ENCODE peak calls at places on chromosomes 16 and 17, in four cellular contexts. One of them, this sample, is unnamed. For H3K36me3, the result is how much of the 10 kb centered on the place peaks cover.

GRCh38 chr17:8711291-8711690 is 33.3 kb downstream of the CCDC42 start:
- DNase-seq in mammary epithelial cell: no peak
- DNase-seq in BJ: no peak
- DNase-seq in CD8-positive, alpha-beta T cell: no peak
- DNase-seq in this sample: no peak

GRCh38 chr17:38742431-38743308 is 5.5 kb downstream of the PCGF2 start:
- DNase-seq in mammary epithelial cell: peak
- DNase-seq in BJ: peak
- DNase-seq in CD8-positive, alpha-beta T cell: no peak
- DNase-seq in this sample: no peak

GRCh38 chr17:58303981-58304734 is 23.4 kb upstream of the MPO start:
- DNase-seq in mammary epithelial cell: peak
- DNase-seq in BJ: no peak
- DNase-seq in CD8-positive, alpha-beta T cell: peak
- DNase-seq in this sample: peak

GRCh38 chr17:20703781-20704180 is 124.3 kb downstream of the CDRT15L2 start:
- DNase-seq in mammary epithelial cell: no peak
- DNase-seq in BJ: no peak
- DNase-seq in CD8-positive, alpha-beta T cell: no peak
- DNase-seq in this sample: no peak

GRCh38 chr17:11909348-11909747 is 87.9 kb downstream of the ZNF18 start:
- DNase-seq in mammary epithelial cell: no peak
- DNase-seq in BJ: no peak
- DNase-seq in CD8-positive, alpha-beta T cell: no peak
- DNase-seq in this sample: no peak

GRCh38 chr16:47366228-47366627 is 94.6 kb downstream of the ITFG1 start:
- DNase-seq in mammary epithelial cell: no peak
- DNase-seq in BJ: no peak
- DNase-seq in CD8-positive, alpha-beta T cell: no peak
- DNase-seq in this sample: no peak

GRCh38 chr17:1966274-1967086 is 58.7 kb downstream of the RTN4RL1 start:
- DNase-seq in mammary epithelial cell: no peak
- DNase-seq in BJ: no peak
- DNase-seq in CD8-positive, alpha-beta T cell: no peak
- DNase-seq in this sample: no peak

GRCh38 chr16:55898592-55898991 is 23.4 kb upstream of the CES5A start:
- DNase-seq in mammary epithelial cell: no peak
- DNase-seq in BJ: no peak
- DNase-seq in CD8-positive, alpha-beta T cell: no peak
- DNase-seq in this sample: no peak

GRCh38 chr16:11151156-11151904 is 104.7 kb downstream of the SOCS1 start:
- DNase-seq in mammary epithelial cell: no peak
- DNase-seq in BJ: no peak
- DNase-seq in CD8-positive, alpha-beta T cell: no peak
- DNase-seq in this sample: no peak

GRCh38 chr17:2416010-2416734 is 15.3 kb upstream of the MNT start:
- DNase-seq in mammary epithelial cell: peak
- DNase-seq in BJ: peak
- DNase-seq in CD8-positive, alpha-beta T cell: peak
- DNase-seq in this sample: peak

GRCh38 chr16:80670170-80670865 is 129.5 kb downstream of the DYNLRB2 start:
- DNase-seq in mammary epithelial cell: no peak
- DNase-seq in BJ: no peak
- DNase-seq in CD8-positive, alpha-beta T cell: no peak
- DNase-seq in this sample: no peak

GRCh38 chr17:27569257-27569722 is 61.7 kb upstream of the LGALS9 start:
- DNase-seq in mammary epithelial cell: no peak
- DNase-seq in BJ: no peak
- DNase-seq in CD8-positive, alpha-beta T cell: peak
- DNase-seq in this sample: peak

GRCh38 chr16:86884256-86884655 is 305.9 kb downstream of the FOXL1 start:
- DNase-seq in mammary epithelial cell: no peak
- DNase-seq in BJ: no peak
- DNase-seq in CD8-positive, alpha-beta T cell: no peak
- DNase-seq in this sample: no peak

GRCh38 chr16:88796278-88796677 is 7.3 kb upstream of the CDT1 start:
- DNase-seq in mammary epithelial cell: no peak
- DNase-seq in BJ: no peak
- DNase-seq in CD8-positive, alpha-beta T cell: no peak
- DNase-seq in this sample: no peak

GRCh38 chr16:8323153-8323552 is 267.2 kb downstream of the TMEM114 start:
- DNase-seq in mammary epithelial cell: no peak
- DNase-seq in BJ: no peak
- DNase-seq in CD8-positive, alpha-beta T cell: no peak
- DNase-seq in this sample: no peak

GRCh38 chr16:29985271-29985811 is 10.1 kb downstream of the HIRIP3 start:
- DNase-seq in mammary epithelial cell: no peak
- DNase-seq in BJ: no peak
- DNase-seq in CD8-positive, alpha-beta T cell: no peak
- DNase-seq in this sample: no peak

GRCh38 chr17:41008811-41009210 is at the start of gene KRTAP3-1:
- DNase-seq in mammary epithelial cell: no peak
- DNase-seq in BJ: no peak
- DNase-seq in CD8-positive, alpha-beta T cell: no peak
- DNase-seq in this sample: no peak

GRCh38 chr17:69954241-69954933 is 120.6 kb upstream of the KCNJ16 start:
- DNase-seq in mammary epithelial cell: peak
- DNase-seq in BJ: no peak
- DNase-seq in CD8-positive, alpha-beta T cell: no peak
- DNase-seq in this sample: no peak

GRCh38 chr16:55056585-55057520 is 126.2 kb downstream of the IRX5 start:
- DNase-seq in mammary epithelial cell: no peak
- DNase-seq in BJ: no peak
- DNase-seq in CD8-positive, alpha-beta T cell: no peak
- DNase-seq in this sample: no peak

GRCh38 chr16:30447512-30448226 is 2.0 kb upstream of the SEPHS2 start:
- DNase-seq in mammary epithelial cell: no peak
- DNase-seq in BJ: no peak
- DNase-seq in CD8-positive, alpha-beta T cell: no peak
- DNase-seq in this sample: no peak

GRCh38 chr16:12646490-12647274 is 157.0 kb downstream of the CPPED1 start:
- DNase-seq in mammary epithelial cell: no peak
- DNase-seq in BJ: peak
- DNase-seq in CD8-positive, alpha-beta T cell: no peak
- DNase-seq in this sample: peak

GRCh38 chr17:49963626-49964538 is 5.1 kb upstream of the DLX4 start:
- DNase-seq in mammary epithelial cell: no peak
- DNase-seq in BJ: no peak
- DNase-seq in CD8-positive, alpha-beta T cell: no peak
- DNase-seq in this sample: no peak

GRCh38 chr16:9868606-9869149 is 313.6 kb downstream of the GRIN2A start:
- DNase-seq in mammary epithelial cell: peak
- DNase-seq in BJ: no peak
- DNase-seq in CD8-positive, alpha-beta T cell: no peak
- DNase-seq in this sample: no peak

GRCh38 chr17:29124135-29124930 is 55.9 kb downstream of the MYO18A start:
- DNase-seq in mammary epithelial cell: peak
- DNase-seq in BJ: no peak
- DNase-seq in CD8-positive, alpha-beta T cell: no peak
- DNase-seq in this sample: no peak

GRCh38 chr17:82114872-82115271 is 16.8 kb upstream of the FASN start:
- DNase-seq in mammary epithelial cell: no peak
- DNase-seq in BJ: no peak
- DNase-seq in CD8-positive, alpha-beta T cell: no peak
- DNase-seq in this sample: no peak
- H3K36me3 ChIP-seq in mammary epithelial cell: under half
- H3K36me3 ChIP-seq in BJ: under half
- H3K36me3 ChIP-seq in CD8-positive, alpha-beta T cell: under half
- H3K36me3 ChIP-seq in this sample: under half

DNA sequence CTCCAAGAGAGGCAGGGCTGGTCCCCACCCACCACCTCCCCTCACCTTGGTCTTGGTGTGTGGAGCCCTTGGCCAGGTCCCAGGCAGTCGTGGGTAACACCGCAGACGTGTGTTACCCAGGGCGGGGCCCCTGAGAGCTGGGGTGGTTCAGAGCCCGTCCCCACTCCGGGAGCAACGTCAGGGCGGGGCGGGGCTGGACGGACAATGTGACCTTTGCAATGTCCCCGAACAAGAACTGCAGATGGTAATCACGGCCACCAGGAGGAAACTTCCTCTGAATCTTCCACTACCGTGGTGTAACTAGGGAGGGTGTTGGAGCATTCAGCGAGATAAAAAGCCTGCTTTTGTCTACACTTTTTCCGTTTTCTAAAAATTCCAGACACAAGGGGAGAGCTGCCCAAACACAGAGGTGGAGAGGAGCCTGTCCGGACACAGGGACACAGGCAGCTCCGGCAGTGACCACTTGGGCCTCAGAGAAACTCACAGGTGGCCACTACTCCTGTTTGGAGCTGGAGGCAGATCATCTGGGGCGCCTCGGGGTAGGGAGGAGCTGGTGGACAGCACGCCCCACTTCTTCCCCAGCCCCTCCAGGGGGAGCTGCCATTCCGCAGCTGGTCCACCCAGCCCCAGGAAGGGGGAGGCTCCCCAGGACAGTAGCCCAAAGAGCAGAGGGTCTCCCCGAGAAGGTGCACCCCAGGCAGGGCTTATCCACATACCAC is 14.2 kb upstream of the SLC38A10 start:
- DNase-seq in mammary epithelial cell: peak
- DNase-seq in BJ: no peak
- DNase-seq in CD8-positive, alpha-beta T cell: no peak
- DNase-seq in this sample: peak
- TF ChIP-seq CTCF in mammary epithelial cell: peak
- TF ChIP-seq CTCF in BJ: peak
- TF ChIP-seq CTCF in CD8-positive, alpha-beta T cell: no peak
- TF ChIP-seq CTCF in this sample: peak

GRCh38 chr16:3780570-3780969 is 63.2 kb upstream of the TRAP1 start:
- DNase-seq in mammary epithelial cell: peak
- DNase-seq in BJ: no peak
- DNase-seq in CD8-positive, alpha-beta T cell: no peak
- DNase-seq in this sample: no peak

GRCh38 chr16:3785413-3785812 is 68.1 kb upstream of the TRAP1 start:
- DNase-seq in mammary epithelial cell: no peak
- DNase-seq in BJ: no peak
- DNase-seq in CD8-positive, alpha-beta T cell: no peak
- DNase-seq in this sample: no peak

GRCh38 chr16:3781421-3781820 is 64.1 kb upstream of the TRAP1 start:
- DNase-seq in mammary epithelial cell: peak
- DNase-seq in BJ: no peak
- DNase-seq in CD8-positive, alpha-beta T cell: no peak
- DNase-seq in this sample: no peak

GRCh38 chr16:3782566-3782965 is 65.2 kb upstream of the TRAP1 start:
- DNase-seq in mammary epithelial cell: no peak
- DNase-seq in BJ: no peak
- DNase-seq in CD8-positive, alpha-beta T cell: no peak
- DNase-seq in this sample: no peak

DNA sequence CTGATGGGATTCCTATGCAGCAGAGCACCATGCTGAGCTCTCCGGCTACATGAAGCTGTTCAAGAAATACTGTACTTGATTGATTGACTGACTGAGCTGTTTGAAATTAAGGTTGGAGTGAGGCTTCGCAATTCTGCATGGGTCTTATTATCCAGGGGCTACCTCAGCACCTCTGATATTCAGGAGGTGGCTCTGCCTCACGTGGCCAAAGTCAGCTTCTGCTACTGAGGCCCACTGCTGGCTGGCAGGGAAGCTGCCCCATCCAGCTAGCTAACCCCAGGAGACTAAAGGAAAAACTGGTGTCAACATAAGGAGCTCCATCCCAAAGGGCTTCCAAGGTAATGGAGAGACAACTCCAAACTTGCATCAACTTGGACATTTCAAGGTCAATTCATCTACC is 66.2 kb upstream of the TRAP1 start:
- DNase-seq in mammary epithelial cell: no peak
- DNase-seq in BJ: no peak
- DNase-seq in CD8-positive, alpha-beta T cell: no peak
- DNase-seq in this sample: no peak
- H3K36me3 ChIP-seq in mammary epithelial cell: under half
- H3K36me3 ChIP-seq in BJ: under half
- H3K36me3 ChIP-seq in CD8-positive, alpha-beta T cell: under half
- H3K36me3 ChIP-seq in this sample: under half

DNA sequence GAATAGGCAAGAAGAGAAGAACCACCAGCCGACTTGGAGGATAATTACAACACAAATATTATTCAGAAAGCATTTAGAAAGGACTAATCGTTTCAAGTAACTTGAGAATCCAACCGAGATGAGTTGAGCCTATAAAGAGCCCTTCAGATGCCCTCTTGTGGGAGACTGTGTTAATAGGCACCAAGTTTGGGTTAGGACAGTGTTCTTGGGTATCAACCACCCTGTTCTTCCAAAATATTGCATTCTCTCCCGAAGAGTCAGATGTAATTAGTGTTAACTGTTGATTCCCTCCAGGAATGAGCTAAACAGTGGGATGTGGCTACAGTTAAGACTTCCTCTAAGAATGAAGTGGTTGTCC is 87.8 kb upstream of the NOL11 start:
- DNase-seq in mammary epithelial cell: peak
- DNase-seq in BJ: peak
- DNase-seq in CD8-positive, alpha-beta T cell: no peak
- DNase-seq in this sample: no peak
- TF ChIP-seq CTCF in mammary epithelial cell: peak
- TF ChIP-seq CTCF in BJ: peak
- TF ChIP-seq CTCF in CD8-positive, alpha-beta T cell: no peak
- TF ChIP-seq CTCF in this sample: peak